ENCODE peak calls at places on chromosomes 1 and 21, in five cellular contexts. One of them, this sample, is unnamed.

GRCh38 chr1:62588000-62588399 is 9.3 kb upstream of the ANGPTL3 start:
- DNase-seq in neural progenitor cell: no peak
- DNase-seq in astrocyte of the spinal cord: peak; percentile 62
- DNase-seq in suprapubic skin: no peak
- DNase-seq in heart right ventricle: no peak
- DNase-seq in this sample: no peak

GRCh38 chr1:237211540-237211939 is 169.6 kb downstream of the RYR2 start:
- DNase-seq in suprapubic skin: no peak
- DNase-seq in astrocyte of the spinal cord: no peak
- DNase-seq in heart right ventricle: no peak
- DNase-seq in neural progenitor cell: no peak
- DNase-seq in this sample: no peak

GRCh38 chr1:236018885-236019453 is 45.9 kb downstream of the NID1 start:
- DNase-seq in suprapubic skin: peak; percentile 93
- DNase-seq in heart right ventricle: peak; percentile 86
- DNase-seq in neural progenitor cell: no peak
- DNase-seq in astrocyte of the spinal cord: no peak
- DNase-seq in this sample: no peak

GRCh38 chr1:91809267-91809666 is 76.7 kb downstream of the TGFBR3 start:
- DNase-seq in heart right ventricle: no peak
- DNase-seq in astrocyte of the spinal cord: peak; percentile 30
- DNase-seq in neural progenitor cell: no peak
- DNase-seq in suprapubic skin: no peak
- DNase-seq in this sample: no peak

GRCh38 chr21:17532292-17532691 is 19.4 kb downstream of the CXADR start:
- DNase-seq in heart right ventricle: no peak
- DNase-seq in suprapubic skin: no peak
- DNase-seq in astrocyte of the spinal cord: no peak
- DNase-seq in neural progenitor cell: no peak
- DNase-seq in this sample: no peak

GRCh38 chr1:234934611-234935033 is 194.0 kb downstream of the TOMM20 start:
- DNase-seq in heart right ventricle: no peak
- DNase-seq in astrocyte of the spinal cord: peak; percentile 79
- DNase-seq in neural progenitor cell: no peak
- DNase-seq in suprapubic skin: peak; percentile 25
- DNase-seq in this sample: no peak

GRCh38 chr21:29441651-29442050 is 142.9 kb downstream of the BACH1 start:
- DNase-seq in astrocyte of the spinal cord: peak; percentile 13
- DNase-seq in neural progenitor cell: no peak
- DNase-seq in heart right ventricle: no peak
- DNase-seq in suprapubic skin: no peak
- DNase-seq in this sample: no peak

GRCh38 chr1:229608590-229608989 is 17.3 kb downstream of the TAF5L start:
- DNase-seq in heart right ventricle: no peak
- DNase-seq in neural progenitor cell: no peak
- DNase-seq in suprapubic skin: no peak
- DNase-seq in astrocyte of the spinal cord: no peak
- DNase-seq in this sample: no peak

GRCh38 chr1:17419626-17420328 is 19.7 kb downstream of the RCC2 start:
- DNase-seq in neural progenitor cell: peak; percentile 82
- DNase-seq in suprapubic skin: no peak
- DNase-seq in astrocyte of the spinal cord: peak; percentile 49
- DNase-seq in heart right ventricle: peak; percentile 71
- DNase-seq in this sample: no peak

GRCh38 chr1:33654267-33654832 is 181.9 kb downstream of the ZSCAN20 start:
- DNase-seq in astrocyte of the spinal cord: peak; percentile 45
- DNase-seq in neural progenitor cell: peak; percentile 63
- DNase-seq in suprapubic skin: no peak
- DNase-seq in heart right ventricle: no peak
- DNase-seq in this sample: no peak

GRCh38 chr1:93021539-93022134 is 57.4 kb upstream of the MTF2 start:
- DNase-seq in neural progenitor cell: peak; percentile 41
- DNase-seq in suprapubic skin: no peak
- DNase-seq in astrocyte of the spinal cord: peak; percentile 44
- DNase-seq in heart right ventricle: no peak
- DNase-seq in this sample: no peak

GRCh38 chr1:171793656-171794055 is 12.2 kb downstream of the METTL13 start:
- DNase-seq in neural progenitor cell: no peak
- DNase-seq in heart right ventricle: no peak
- DNase-seq in suprapubic skin: no peak
- DNase-seq in astrocyte of the spinal cord: peak; percentile 10
- DNase-seq in this sample: no peak

GRCh38 chr1:184112176-184112948 is 60.8 kb downstream of the TSEN15 start:
- DNase-seq in astrocyte of the spinal cord: no peak
- DNase-seq in suprapubic skin: no peak
- DNase-seq in heart right ventricle: no peak
- DNase-seq in neural progenitor cell: no peak
- DNase-seq in this sample: no peak

GRCh38 chr1:96464159-96464558 is 257.4 kb upstream of the PTBP2 start:
- DNase-seq in heart right ventricle: no peak
- DNase-seq in neural progenitor cell: peak; percentile 13
- DNase-seq in astrocyte of the spinal cord: no peak
- DNase-seq in suprapubic skin: no peak
- DNase-seq in this sample: no peak

GRCh38 chr1:113391643-113392271 is 1.4 kb downstream of the MAGI3 start:
- DNase-seq in heart right ventricle: no peak
- DNase-seq in astrocyte of the spinal cord: no peak
- DNase-seq in suprapubic skin: no peak
- DNase-seq in neural progenitor cell: peak; percentile 21
- DNase-seq in this sample: no peak

GRCh38 chr1:32701951-32702598 is 495 bp downstream of the SYNC start:
- DNase-seq in astrocyte of the spinal cord: peak; percentile 51
- DNase-seq in heart right ventricle: peak; percentile 50
- DNase-seq in suprapubic skin: peak; percentile 71
- DNase-seq in neural progenitor cell: peak; percentile 29
- DNase-seq in this sample: peak; percentile 93

GRCh38 chr21:46011267-46011967 is 29.8 kb downstream of the COL6A1 start:
- DNase-seq in suprapubic skin: no peak
- DNase-seq in astrocyte of the spinal cord: no peak
- DNase-seq in neural progenitor cell: no peak
- DNase-seq in heart right ventricle: no peak
- DNase-seq in this sample: no peak

GRCh38 chr1:184556665-184557064 is 169.8 kb downstream of the C1orf21 start:
- DNase-seq in neural progenitor cell: no peak
- DNase-seq in heart right ventricle: no peak
- DNase-seq in suprapubic skin: no peak
- DNase-seq in astrocyte of the spinal cord: no peak
- DNase-seq in this sample: no peak

GRCh38 chr1:245590726-245591125 is 435.9 kb downstream of the KIF26B start:
- DNase-seq in astrocyte of the spinal cord: no peak
- DNase-seq in neural progenitor cell: no peak
- DNase-seq in suprapubic skin: no peak
- DNase-seq in heart right ventricle: no peak
- DNase-seq in this sample: no peak

GRCh38 chr1:81920245-81920740 is 119.6 kb downstream of the ADGRL2 start:
- DNase-seq in astrocyte of the spinal cord: peak; percentile 52
- DNase-seq in suprapubic skin: no peak
- DNase-seq in neural progenitor cell: peak; percentile 80
- DNase-seq in heart right ventricle: peak; percentile 25
- DNase-seq in this sample: no peak

GRCh38 chr1:247487057-247487456 is 29.2 kb upstream of the OR2B11 start:
- DNase-seq in suprapubic skin: no peak
- DNase-seq in astrocyte of the spinal cord: peak; percentile 10
- DNase-seq in heart right ventricle: no peak
- DNase-seq in neural progenitor cell: peak; percentile 49
- DNase-seq in this sample: no peak
- TF ChIP-seq CTCF in suprapubic skin: peak; percentile 40
- TF ChIP-seq CTCF in astrocyte of the spinal cord: no peak
- TF ChIP-seq CTCF in heart right ventricle: peak; percentile 50
- TF ChIP-seq CTCF in neural progenitor cell: peak; percentile 67
- TF ChIP-seq CTCF in this sample: peak; percentile 82

DNA sequence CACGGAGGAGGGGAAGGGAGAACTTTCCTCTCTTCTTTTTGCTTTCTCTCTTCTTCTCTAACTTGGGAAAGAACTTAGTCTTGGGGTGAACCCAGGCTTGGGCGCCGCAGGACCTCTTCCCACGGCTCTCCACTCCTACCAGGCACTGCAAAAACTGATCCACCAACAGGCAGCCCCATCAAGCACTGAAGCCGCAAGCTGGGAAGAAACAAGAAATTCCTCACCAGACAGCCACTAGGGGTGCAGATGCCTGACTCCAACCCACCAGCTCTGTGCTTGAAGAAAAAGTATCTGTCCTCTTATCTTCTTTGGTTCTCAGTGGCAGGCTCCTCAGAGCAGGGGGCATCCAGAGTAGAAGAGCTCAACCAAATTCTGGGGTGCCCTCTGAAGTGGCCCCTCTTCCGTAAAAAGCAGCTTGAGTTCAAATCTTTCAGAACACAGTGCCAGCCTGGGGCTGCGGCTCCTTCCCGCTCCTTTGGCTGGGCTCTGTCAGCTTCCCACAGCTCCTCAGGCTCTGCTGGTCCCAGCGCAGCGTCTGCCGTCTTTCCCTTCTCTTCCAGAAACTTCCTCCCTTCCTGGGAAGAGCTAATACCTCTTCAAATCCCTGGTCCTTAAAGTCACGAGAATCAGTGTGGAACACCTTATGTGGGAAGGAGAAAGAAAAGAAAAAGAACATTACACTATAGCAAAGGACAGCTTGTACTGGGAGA is 2.4 kb downstream of the SLC41A1 start:
- DNase-seq in suprapubic skin: no peak
- DNase-seq in astrocyte of the spinal cord: peak; percentile 22
- DNase-seq in heart right ventricle: no peak
- DNase-seq in neural progenitor cell: peak; percentile 44
- DNase-seq in this sample: no peak
- TF ChIP-seq CTCF in suprapubic skin: no peak
- TF ChIP-seq CTCF in astrocyte of the spinal cord: peak; percentile 51
- TF ChIP-seq CTCF in heart right ventricle: no peak
- TF ChIP-seq CTCF in neural progenitor cell: peak; percentile 36
- TF ChIP-seq CTCF in this sample: peak; percentile 55

GRCh38 chr1:207088731-207089626 is at the start of gene C4BPB:
- DNase-seq in astrocyte of the spinal cord: no peak
- DNase-seq in heart right ventricle: no peak
- DNase-seq in neural progenitor cell: peak; percentile 9
- DNase-seq in suprapubic skin: no peak
- DNase-seq in this sample: no peak

GRCh38 chr1:207088161-207088560 is 499 bp upstream of the C4BPB start:
- DNase-seq in suprapubic skin: no peak
- DNase-seq in neural progenitor cell: no peak
- DNase-seq in astrocyte of the spinal cord: no peak
- DNase-seq in heart right ventricle: no peak
- DNase-seq in this sample: no peak

GRCh38 chr1:207089627-207090265 is 1.1 kb downstream of the C4BPB start:
- DNase-seq in suprapubic skin: no peak
- DNase-seq in heart right ventricle: no peak
- DNase-seq in neural progenitor cell: no peak
- DNase-seq in astrocyte of the spinal cord: no peak
- DNase-seq in this sample: no peak

GRCh38 chr1:207085887-207086286 is 2.8 kb upstream of the C4BPB start:
- DNase-seq in heart right ventricle: no peak
- DNase-seq in neural progenitor cell: no peak
- DNase-seq in suprapubic skin: no peak
- DNase-seq in astrocyte of the spinal cord: no peak
- DNase-seq in this sample: no peak

DNA sequence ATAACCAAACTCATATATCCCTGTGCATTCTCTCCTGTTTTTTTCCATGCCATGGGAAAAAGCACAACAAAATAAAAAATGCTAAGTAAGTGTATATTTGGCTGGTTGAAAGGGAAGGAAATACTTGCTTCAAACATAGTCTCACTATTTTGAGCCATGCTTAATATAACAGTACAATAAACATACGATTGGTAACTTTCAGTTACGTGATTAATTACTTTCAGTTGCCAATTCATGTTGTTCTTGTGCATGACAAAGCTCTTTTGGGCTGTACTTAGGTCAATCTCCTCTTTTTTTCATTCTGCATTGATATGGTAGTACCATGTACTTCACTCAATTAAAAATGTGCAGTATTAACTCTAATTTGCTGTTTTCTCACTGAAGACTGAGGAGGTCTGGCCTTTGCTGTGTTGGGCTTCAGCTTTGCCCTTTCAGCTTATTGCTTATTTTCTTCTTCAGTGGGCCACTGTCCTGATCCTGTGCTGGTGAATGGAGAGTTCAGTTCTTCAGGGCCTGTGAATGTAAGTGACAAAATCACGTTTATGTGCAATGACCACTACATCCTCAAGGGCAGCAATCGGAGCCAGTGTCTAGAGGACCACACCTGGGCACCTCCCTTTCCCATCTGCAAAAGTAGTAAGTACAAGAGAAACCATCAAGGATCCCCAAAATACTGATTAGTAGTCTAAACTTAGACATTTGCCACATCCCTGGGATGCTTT is 2.7 kb downstream of the C4BPB start:
- DNase-seq in astrocyte of the spinal cord: no peak
- DNase-seq in neural progenitor cell: no peak
- DNase-seq in suprapubic skin: no peak
- DNase-seq in heart right ventricle: no peak
- DNase-seq in this sample: no peak
- TF ChIP-seq CTCF in astrocyte of the spinal cord: no peak
- TF ChIP-seq CTCF in neural progenitor cell: no peak
- TF ChIP-seq CTCF in suprapubic skin: no peak
- TF ChIP-seq CTCF in heart right ventricle: no peak
- TF ChIP-seq CTCF in this sample: no peak

GRCh38 chr21:41932191-41932575 is 21.6 kb downstream of the C2CD2 start:
- DNase-seq in neural progenitor cell: no peak
- DNase-seq in heart right ventricle: no peak
- DNase-seq in suprapubic skin: no peak
- DNase-seq in astrocyte of the spinal cord: peak; percentile 89
- DNase-seq in this sample: no peak

GRCh38 chr21:41929248-41929647 is 24.6 kb downstream of the C2CD2 start:
- DNase-seq in astrocyte of the spinal cord: no peak
- DNase-seq in neural progenitor cell: no peak
- DNase-seq in suprapubic skin: no peak
- DNase-seq in heart right ventricle: no peak
- DNase-seq in this sample: peak; percentile 60

GRCh38 chr21:41932576-41933258 is 21.1 kb downstream of the C2CD2 start:
- DNase-seq in suprapubic skin: no peak
- DNase-seq in neural progenitor cell: no peak
- DNase-seq in heart right ventricle: no peak
- DNase-seq in astrocyte of the spinal cord: no peak
- DNase-seq in this sample: no peak

GRCh38 chr21:41931041-41931451 is 22.8 kb downstream of the C2CD2 start:
- DNase-seq in astrocyte of the spinal cord: no peak
- DNase-seq in heart right ventricle: no peak
- DNase-seq in neural progenitor cell: no peak
- DNase-seq in suprapubic skin: no peak
- DNase-seq in this sample: no peak

DNA sequence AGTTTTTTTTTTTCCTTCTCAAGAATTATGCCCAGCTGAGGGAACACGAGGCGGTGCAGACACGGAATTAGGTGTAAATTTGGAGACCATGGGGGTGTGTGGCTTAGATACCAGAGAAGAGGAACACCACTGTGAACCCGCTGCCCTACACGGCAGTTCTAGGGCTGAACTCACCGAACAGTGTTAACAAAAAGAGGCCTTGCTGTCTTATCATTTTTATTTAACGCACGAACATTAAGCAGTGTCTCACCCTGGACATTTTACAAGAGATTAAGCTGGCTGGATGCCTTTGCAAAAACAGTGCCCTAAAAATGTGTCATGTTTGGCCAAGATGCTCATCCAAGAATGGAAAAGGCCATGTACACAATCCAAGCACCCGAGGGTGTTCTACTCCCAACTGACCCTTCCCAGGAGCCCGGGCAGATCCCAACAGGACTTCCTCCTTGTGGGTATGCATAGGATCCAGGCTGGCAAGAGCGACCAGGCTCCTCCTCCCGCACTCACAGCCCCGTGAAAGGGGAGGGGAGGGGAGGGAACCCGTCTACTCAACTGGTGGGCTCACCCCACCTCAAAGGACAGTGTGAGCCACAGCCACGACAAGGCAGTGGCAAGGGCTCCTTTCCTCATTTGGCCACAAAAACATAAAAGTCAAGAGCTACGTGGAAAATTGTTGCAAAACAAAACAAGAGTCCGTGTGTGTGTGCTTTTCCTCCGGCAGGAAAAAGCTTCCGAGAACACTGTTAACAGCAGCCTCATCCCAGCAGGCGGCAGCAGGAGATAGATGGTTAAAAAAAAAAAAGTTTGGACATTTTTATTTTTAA is 20.3 kb downstream of the C2CD2 start:
- DNase-seq in astrocyte of the spinal cord: no peak
- DNase-seq in heart right ventricle: no peak
- DNase-seq in neural progenitor cell: no peak
- DNase-seq in suprapubic skin: peak; percentile 54
- DNase-seq in this sample: no peak
- TF ChIP-seq CTCF in astrocyte of the spinal cord: peak; percentile 38
- TF ChIP-seq CTCF in heart right ventricle: peak; percentile 44
- TF ChIP-seq CTCF in neural progenitor cell: no peak
- TF ChIP-seq CTCF in suprapubic skin: no peak
- TF ChIP-seq CTCF in this sample: peak; percentile 76

This sample was measured in chondrocyte.